ENCODE peak calls at places on chromosomes 1 and 21, in nine cellular contexts. D is pancreas, B is ovary, L is uterus, C is Peyer's patch, Q is AG10803, W is AG09309, X is fibroblast of mammary gland, I is mammary epithelial cell. N is an unnamed sample.

GRCh38 chr1:151061012-151061401 is 810 bp downstream of the MLLT11 start:
- DNase-seq in D (no peak), X (no peak), I (no peak), B (no peak), W (no peak), C (no peak), Q (no peak), L (no peak), N (no peak)

GRCh38 chr1:94713472-94714141 is 106.5 kb upstream of the SLC44A3 start:
- DNase-seq in Q (peak), I (peak), L (peak), W (peak), X (peak), B (peak), D (no peak), C (peak), N (peak)

GRCh38 chr1:25117233-25117823 is 115.0 kb downstream of the SYF2 start:
- DNase-seq in C (peak), X (no peak), Q (no peak), W (no peak), B (no peak), I (peak), L (no peak), D (no peak), N (no peak)

GRCh38 chr1:155193275-155193990 is 14.3 kb downstream of the THBS3 start:
- DNase-seq in D (peak), B (peak), C (peak), I (peak), W (peak), X (peak), Q (peak), L (peak), N (no peak)

GRCh38 chr1:154846921-154847442 is 23.1 kb downstream of the KCNN3 start:
- DNase-seq in Q (no peak), L (peak), D (no peak), X (no peak), B (no peak), I (no peak), C (no peak), W (no peak), N (no peak)

GRCh38 chr1:59033761-59034160 is 249.9 kb upstream of the JUN start:
- DNase-seq in I (no peak), L (no peak), B (no peak), X (no peak), Q (no peak), W (no peak), C (no peak), D (no peak), N (no peak)

GRCh38 chr1:205275133-205275532 is 46.4 kb downstream of the NUAK2 start:
- DNase-seq in I (no peak), Q (no peak), D (peak), B (no peak), C (peak), W (no peak), L (no peak), X (no peak), N (no peak)

GRCh38 chr1:2354511-2355407 is 36.6 kb downstream of the MORN1 start:
- DNase-seq in I (no peak), C (no peak), B (no peak), L (no peak), W (no peak), Q (peak), X (no peak), D (peak), N (no peak)

GRCh38 chr21:31566061-31566460 is 93.4 kb upstream of the SOD1 start:
- DNase-seq in X (peak), B (no peak), L (no peak), D (no peak), Q (no peak), W (no peak), I (no peak), C (no peak), N (no peak)

GRCh38 chr1:16112558-16113555 is 39.4 kb upstream of the FAM131C start:
- DNase-seq in D (no peak), Q (peak), I (no peak), B (peak), C (no peak), L (no peak), X (no peak), W (no peak), N (no peak)

GRCh38 chr1:63669151-63669961 is 76.1 kb downstream of the PGM1 start:
- DNase-seq in X (no peak), D (peak), B (no peak), L (no peak), C (no peak), Q (no peak), W (no peak), I (peak), N (no peak)

GRCh38 chr1:158916085-158916484 is 15.3 kb upstream of the PYHIN1 start:
- DNase-seq in C (no peak), L (no peak), X (no peak), W (no peak), B (no peak), I (peak), D (no peak), Q (no peak), N (no peak)

GRCh38 chr21:39366563-39366962 is 17.7 kb upstream of the HMGN1 start:
- DNase-seq in C (no peak), Q (no peak), L (no peak), X (no peak), B (no peak), D (no peak), W (no peak), I (no peak), N (no peak)

DNA sequence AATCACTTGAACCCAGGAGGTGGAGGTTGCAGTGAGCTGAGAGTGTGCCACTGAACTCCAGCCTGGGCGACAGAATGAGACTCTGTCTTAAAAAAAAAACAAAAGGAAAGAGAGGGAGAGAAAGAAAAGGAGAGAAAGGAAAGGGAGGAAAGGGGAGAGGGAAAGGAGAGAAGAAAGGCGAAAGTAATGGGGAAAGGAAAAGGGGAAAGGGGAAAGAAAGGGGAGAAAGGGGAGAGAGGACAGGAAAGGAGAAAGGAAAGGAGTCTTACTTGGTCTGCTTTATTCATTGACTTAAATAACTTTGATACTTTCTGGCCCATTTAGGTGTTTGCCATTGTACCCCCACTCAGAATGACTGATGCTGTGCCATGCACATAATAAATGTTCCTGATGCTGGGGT is 11.8 kb downstream of the NSUN4 start:
- DNase-seq in X (no peak), B (no peak), I (no peak), C (no peak), D (no peak), W (no peak), L (no peak), Q (no peak), N (no peak)
- TF ChIP-seq CTCF in X (no peak), B (no peak), I (no peak), C (no peak), D (no peak), W (no peak), L (no peak), Q (no peak), N (no peak)

GRCh38 chr1:224430511-224431113 is 4.0 kb downstream of the WDR26 start:
- DNase-seq in B (no peak), D (no peak), I (peak), C (no peak), W (no peak), Q (peak), L (no peak), X (peak), N (peak)
- H3K4me3 ChIP-seq in B (no peak), D (no peak), I (peak), C (no peak), W (no peak), Q (peak), L (no peak), X (peak), N (no peak)

GRCh38 chr1:118931876-118932275 is 56.3 kb downstream of the TBX15 start:
- DNase-seq in I (no peak), C (no peak), W (no peak), Q (no peak), D (no peak), B (no peak), L (no peak), X (no peak), N (no peak)

GRCh38 chr1:118926261-118926660 is 61.9 kb downstream of the TBX15 start:
- DNase-seq in I (no peak), L (no peak), X (no peak), C (no peak), W (no peak), Q (no peak), B (no peak), D (no peak), N (no peak)

GRCh38 chr1:118927421-118927820 is 60.7 kb downstream of the TBX15 start:
- DNase-seq in L (no peak), B (no peak), X (no peak), W (no peak), Q (peak), C (no peak), I (no peak), D (no peak), N (no peak)

GRCh38 chr1:118927826-118928225 is 60.3 kb downstream of the TBX15 start:
- DNase-seq in B (no peak), X (peak), W (no peak), Q (peak), C (no peak), L (no peak), D (no peak), I (no peak), N (no peak)

GRCh38 chr1:118928739-118929554 is 59.2 kb downstream of the TBX15 start:
- DNase-seq in X (peak), L (no peak), D (no peak), I (peak), B (no peak), Q (peak), W (no peak), C (peak), N (no peak)
- TF ChIP-seq CTCF in X (no peak), L (no peak), D (no peak), I (no peak), B (no peak), Q (no peak), W (no peak), C (no peak), N (no peak)

DNA sequence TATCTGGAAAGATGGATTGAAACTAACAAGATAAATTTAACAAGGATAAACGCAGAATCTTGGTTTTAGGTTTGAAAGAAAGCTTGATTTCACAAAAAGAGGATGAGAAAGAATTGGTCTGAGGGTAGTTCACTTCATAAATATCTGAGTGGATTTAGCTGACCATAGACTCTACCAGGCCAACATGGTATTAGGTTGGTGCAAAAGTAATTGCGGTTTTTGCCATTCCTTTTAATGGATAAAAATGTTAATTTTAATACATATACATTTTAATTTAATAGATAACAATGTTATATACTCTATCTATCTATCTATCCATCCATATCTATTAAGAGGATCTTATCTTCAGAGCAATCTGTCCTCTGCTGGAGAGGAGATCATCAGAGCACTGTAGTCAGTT is 70.2 kb upstream of the PLXNA2 start:
- DNase-seq in D (no peak), I (no peak), L (no peak), B (no peak), X (no peak), W (no peak), C (no peak), Q (no peak), N (no peak)
- H3K4me3 ChIP-seq in D (no peak), I (no peak), L (no peak), B (no peak), X (no peak), W (no peak), C (no peak), Q (no peak), N (no peak)

GRCh38 chr1:13756557-13757315 is 56.7 kb downstream of the PRDM2 start:
- DNase-seq in I (no peak), C (no peak), W (no peak), X (no peak), B (no peak), L (no peak), Q (no peak), D (no peak), N (no peak)

GRCh38 chr1:13760340-13760739 is 60.4 kb downstream of the PRDM2 start:
- DNase-seq in Q (no peak), X (no peak), B (no peak), W (no peak), L (no peak), I (no peak), C (no peak), D (no peak), N (no peak)

GRCh38 chr1:13760921-13761320 is 60.9 kb downstream of the PRDM2 start:
- DNase-seq in C (no peak), X (no peak), W (no peak), I (no peak), B (no peak), D (no peak), Q (no peak), L (no peak), N (no peak)

GRCh38 chr1:13757693-13758092 is 57.7 kb downstream of the PRDM2 start:
- DNase-seq in C (no peak), X (no peak), I (no peak), Q (no peak), D (no peak), B (no peak), W (no peak), L (no peak), N (no peak)

GRCh38 chr1:13759072-13759471 is 59.1 kb downstream of the PRDM2 start:
- DNase-seq in I (peak), C (no peak), D (no peak), B (no peak), Q (no peak), W (no peak), L (no peak), X (no peak), N (no peak)
- TF ChIP-seq CTCF in I (peak), C (no peak), D (no peak), B (no peak), Q (no peak), W (no peak), L (no peak), X (no peak), N (no peak)

N was measured in GM12864.